ENCODE peak calls at places on chromosome 1, in nine cellular contexts. B, I, V, P, F, R, H, J and G are unnamed samples.

GRCh38 chr1:203673550-203674411 is 47.1 kb downstream of the ATP2B4 start:
- DNase-seq in B (no peak), I (peak; percentile 81), V (no peak), P (peak; percentile 30), F (no peak), R (peak; percentile 90), H (peak; percentile 85), J (peak; percentile 97), G (peak; percentile 98)

GRCh38 chr1:21721271-21721985 is 52.3 kb upstream of the RAP1GAP start:
- DNase-seq in B (no peak), I (no peak), V (no peak), P (no peak), F (no peak), R (no peak), H (no peak), J (peak; percentile 77), G (no peak)

GRCh38 chr1:2137257-2138121 is 57.1 kb downstream of the FAAP20 start:
- DNase-seq in B (no peak), I (no peak), V (no peak), P (peak; percentile 49), F (no peak), R (no peak), H (no peak), J (no peak), G (no peak)

GRCh38 chr1:118902299-118903270 is 85.6 kb downstream of the TBX15 start:
- DNase-seq in B (no peak), I (no peak), V (no peak), P (no peak), F (no peak), R (no peak), H (no peak), J (no peak), G (no peak)

GRCh38 chr1:22527555-22528296 is 35.6 kb upstream of the EPHA8 start:
- DNase-seq in B (no peak), I (no peak), V (peak; percentile 71), P (no peak), F (no peak), R (no peak), H (no peak), J (no peak), G (peak; percentile 28)

GRCh38 chr1:25223471-25223870 is 8.8 kb downstream of the SYF2 start:
- DNase-seq in B (no peak), I (no peak), V (no peak), P (no peak), F (no peak), R (no peak), H (no peak), J (no peak), G (no peak)

GRCh38 chr1:234488054-234488953 is 9.3 kb upstream of the TARBP1 start:
- DNase-seq in B (no peak), I (no peak), V (no peak), P (no peak), F (no peak), R (no peak), H (no peak), J (no peak), G (no peak)

GRCh38 chr1:112693821-112694220 is 13.1 kb downstream of the RHOC start:
- DNase-seq in B (no peak), I (no peak), V (no peak), P (no peak), F (no peak), R (no peak), H (no peak), J (no peak), G (no peak)

GRCh38 chr1:168321945-168322344 is 41.3 kb downstream of the TBX19 start:
- DNase-seq in B (no peak), I (no peak), V (no peak), P (peak; percentile 31), F (no peak), R (peak; percentile 27), H (peak; percentile 62), J (peak; percentile 56), G (peak; percentile 21)

GRCh38 chr1:29050141-29050540 is 73.6 kb downstream of the TMEM200B start:
- DNase-seq in B (no peak), I (no peak), V (no peak), P (no peak), F (no peak), R (no peak), H (no peak), J (peak; percentile 15), G (no peak)

GRCh38 chr1:225290244-225290643 is 137.6 kb downstream of the LBR start:
- DNase-seq in B (no peak), I (no peak), V (no peak), P (no peak), F (no peak), R (no peak), H (no peak), J (no peak), G (no peak)

GRCh38 chr1:17958704-17959103 is 148.9 kb upstream of the IGSF21 start:
- DNase-seq in B (no peak), I (no peak), V (no peak), P (no peak), F (no peak), R (no peak), H (no peak), J (no peak), G (peak; percentile 83)

GRCh38 chr1:34928865-34929496 is 469 bp downstream of the DLGAP3 start:
- DNase-seq in B (no peak), I (peak; percentile 88), V (peak; percentile 82), P (no peak), F (no peak), R (no peak), H (no peak), J (peak; percentile 2), G (no peak)

GRCh38 chr1:183942933-183943693 is 94.4 kb downstream of the COLGALT2 start:
- DNase-seq in B (no peak), I (no peak), V (no peak), P (no peak), F (no peak), R (peak; percentile 92), H (peak; percentile 37), J (no peak), G (peak; percentile 96)

GRCh38 chr1:183946309-183946591 is 91.3 kb downstream of the COLGALT2 start:
- DNase-seq in B (no peak), I (no peak), V (no peak), P (no peak), F (no peak), R (no peak), H (no peak), J (no peak), G (no peak)

GRCh38 chr1:183945432-183946308 is 91.9 kb downstream of the COLGALT2 start:
- DNase-seq in B (peak; percentile 27), I (no peak), V (no peak), P (peak; percentile 28), F (peak; percentile 43), R (no peak), H (no peak), J (no peak), G (peak; percentile 70)
- TF ChIP-seq MAX in B (no peak), I (no peak), V (no peak), P (no peak), F (no peak), R (no peak), H (no peak), J (no peak), G (no peak)

GRCh38 chr1:47871799-47872353 is 125.3 kb downstream of the TRABD2B start:
- DNase-seq in B (no peak), I (no peak), V (no peak), P (peak; percentile 63), F (no peak), R (peak; percentile 23), H (peak; percentile 17), J (no peak), G (peak; percentile 36)

GRCh38 chr1:47870946-47871750 is 126.0 kb downstream of the TRABD2B start:
- DNase-seq in B (no peak), I (no peak), V (no peak), P (no peak), F (no peak), R (no peak), H (no peak), J (no peak), G (no peak)

GRCh38 chr1:47872871-47873270 is 124.3 kb downstream of the TRABD2B start:
- DNase-seq in B (no peak), I (no peak), V (no peak), P (peak; percentile 45), F (no peak), R (no peak), H (no peak), J (no peak), G (no peak)

GRCh38 chr1:47868348-47868676 is 128.9 kb downstream of the TRABD2B start:
- DNase-seq in B (no peak), I (no peak), V (no peak), P (no peak), F (no peak), R (no peak), H (no peak), J (no peak), G (no peak)

DNA sequence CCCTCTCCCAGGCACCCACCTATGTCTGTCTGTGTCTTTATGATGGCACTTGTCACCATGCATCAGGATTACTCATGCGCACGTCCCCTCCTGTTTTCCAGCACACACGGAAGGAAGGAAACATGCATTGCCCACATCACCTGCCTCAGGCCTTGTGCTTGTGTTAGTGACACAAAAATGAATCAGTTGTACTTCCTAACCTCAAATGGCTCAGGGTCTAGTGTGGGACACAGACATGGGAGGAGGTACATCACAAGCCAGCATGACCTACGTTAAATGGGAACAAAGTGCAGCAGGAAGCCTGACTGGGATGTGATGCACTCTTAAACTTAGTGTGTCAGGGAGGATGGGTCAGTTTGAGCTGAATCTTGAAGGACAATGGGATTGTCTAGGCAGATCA is 126.7 kb downstream of the TRABD2B start:
- DNase-seq in B (no peak), I (no peak), V (no peak), P (no peak), F (no peak), R (no peak), H (no peak), J (no peak), G (no peak)
- TF ChIP-seq MAX in B (no peak), I (no peak), V (no peak), P (no peak), F (no peak), R (no peak), H (no peak), J (no peak), G (no peak)

GRCh38 chr1:63135174-63135512 is 187.2 kb upstream of the FOXD3 start:
- DNase-seq in B (no peak), I (no peak), V (no peak), P (peak; percentile 20), F (no peak), R (no peak), H (no peak), J (no peak), G (no peak)
- TF ChIP-seq MAX in B (no peak), I (no peak), V (no peak), P (no peak), F (no peak), R (no peak), H (no peak), J (no peak), G (no peak)

DNA sequence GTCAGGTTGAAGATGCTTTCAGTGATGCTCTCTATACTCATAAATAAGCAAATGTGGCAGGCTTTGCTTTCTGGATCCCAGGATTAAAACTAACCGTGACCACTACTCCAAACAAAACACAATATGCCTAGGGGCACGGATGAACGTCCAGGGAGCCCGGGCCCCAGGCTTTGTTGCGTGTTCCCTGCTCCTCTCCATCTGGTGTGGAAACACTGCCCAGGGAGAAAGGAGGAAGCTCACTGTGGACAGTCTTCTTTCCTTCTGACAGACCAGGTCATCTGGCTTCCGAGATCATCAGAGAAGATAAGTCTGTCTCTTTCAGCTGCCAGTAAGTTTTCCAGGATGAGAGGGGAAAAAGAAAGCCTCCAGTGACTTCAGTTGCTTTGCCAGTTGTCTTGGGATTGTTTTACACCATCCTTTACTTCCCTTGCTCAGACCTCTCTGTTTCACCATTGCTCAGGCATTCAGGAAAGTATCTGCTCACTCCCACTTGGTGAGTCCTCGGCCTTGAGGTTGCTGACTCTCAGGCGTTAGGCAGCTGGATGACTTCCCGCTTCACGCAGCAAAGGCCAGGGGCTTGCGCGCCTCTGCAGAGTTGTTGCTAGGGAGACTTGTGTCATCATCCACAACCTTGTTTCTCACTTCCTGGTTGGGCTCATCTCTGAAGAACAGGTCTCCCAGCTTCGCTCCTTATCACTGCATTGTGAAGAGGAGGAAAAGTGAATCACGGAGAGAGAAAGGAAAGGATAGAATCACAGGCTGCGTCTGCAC is 20.6 kb upstream of the PGD start:
- DNase-seq in B (no peak), I (peak; percentile 48), V (no peak), P (no peak), F (no peak), R (no peak), H (peak; percentile 94), J (peak; percentile 44), G (peak; percentile 85)
- TF ChIP-seq MAX in B (no peak), I (no peak), V (no peak), P (no peak), F (no peak), R (no peak), H (peak; percentile 83), J (no peak), G (peak; percentile 15)